ENCODE peak calls at places on chromosomes 4 and X, in five cellular contexts. One of them, this sample, is unnamed.

GRCh38 chr4:13704761-13705160 is 77.2 kb upstream of the BOD1L1 start:
- DNase-seq in HCT116: no peak
- DNase-seq in HepG2: no peak
- DNase-seq in K562: no peak
- DNase-seq in H1: no peak
- DNase-seq in this sample: no peak

GRCh38 chrX:118521435-118521834 is 25.8 kb downstream of the DOCK11 start:
- DNase-seq in HCT116: no peak
- DNase-seq in HepG2: no peak
- DNase-seq in K562: no peak
- DNase-seq in H1: no peak
- DNase-seq in this sample: no peak

GRCh38 chr4:149841686-149842085 is 26.0 kb upstream of the IQCM start:
- DNase-seq in HCT116: no peak
- DNase-seq in HepG2: no peak
- DNase-seq in K562: no peak
- DNase-seq in H1: no peak
- DNase-seq in this sample: no peak

GRCh38 chr4:86653237-86653865 is 59.2 kb downstream of the PTPN13 start:
- DNase-seq in HCT116: peak; percentile 6
- DNase-seq in HepG2: peak; percentile 3
- DNase-seq in K562: peak; percentile 36
- DNase-seq in H1: no peak
- DNase-seq in this sample: no peak

GRCh38 chrX:22249371-22249770 is 23.3 kb upstream of the CBLL2 start:
- DNase-seq in HCT116: no peak
- DNase-seq in HepG2: no peak
- DNase-seq in K562: no peak
- DNase-seq in H1: no peak
- DNase-seq in this sample: no peak

GRCh38 chr4:111869339-111869738 is 275.9 kb upstream of the FAM241A start:
- DNase-seq in HCT116: no peak
- DNase-seq in HepG2: no peak
- DNase-seq in K562: no peak
- DNase-seq in H1: no peak
- DNase-seq in this sample: no peak

GRCh38 chr4:104941661-104942062 is 205.0 kb upstream of the TET2 start:
- DNase-seq in HCT116: no peak
- DNase-seq in HepG2: no peak
- DNase-seq in K562: no peak
- DNase-seq in H1: no peak
- DNase-seq in this sample: peak; percentile 37

GRCh38 chr4:135604531-135604930 is 1402.9 kb upstream of the PABPC4L start:
- DNase-seq in HCT116: no peak
- DNase-seq in HepG2: no peak
- DNase-seq in K562: no peak
- DNase-seq in H1: no peak
- DNase-seq in this sample: no peak

GRCh38 chrX:108167211-108167872 is 75.8 kb downstream of the ATG4A start:
- DNase-seq in HCT116: peak; percentile 23
- DNase-seq in HepG2: no peak
- DNase-seq in K562: no peak
- DNase-seq in H1: no peak
- DNase-seq in this sample: no peak

GRCh38 chrX:56232221-56233082 is at the start of gene KLF8:
- DNase-seq in HCT116: peak; percentile 8
- DNase-seq in HepG2: no peak
- DNase-seq in K562: peak; percentile 35
- DNase-seq in H1: no peak
- DNase-seq in this sample: no peak

GRCh38 chrX:45633419-45633818 is 432.7 kb upstream of the DIPK2B start:
- DNase-seq in HCT116: no peak
- DNase-seq in HepG2: no peak
- DNase-seq in K562: no peak
- DNase-seq in H1: no peak
- DNase-seq in this sample: no peak

GRCh38 chrX:137405449-137406140 is 160.3 kb upstream of the ZIC3 start:
- DNase-seq in HCT116: no peak
- DNase-seq in HepG2: no peak
- DNase-seq in K562: no peak
- DNase-seq in H1: no peak
- DNase-seq in this sample: no peak

GRCh38 chr4:145132521-145133098 is 34.5 kb downstream of the ABCE1 start:
- DNase-seq in HCT116: no peak
- DNase-seq in HepG2: no peak
- DNase-seq in K562: no peak
- DNase-seq in H1: no peak
- DNase-seq in this sample: peak; percentile 53

GRCh38 chr4:106993846-106994245 is 42.3 kb downstream of the DKK2 start:
- DNase-seq in HCT116: no peak
- DNase-seq in HepG2: no peak
- DNase-seq in K562: no peak
- DNase-seq in H1: no peak
- DNase-seq in this sample: no peak

GRCh38 chr4:8366601-8367000 is 73.9 kb downstream of the ACOX3 start:
- DNase-seq in HCT116: no peak
- DNase-seq in HepG2: no peak
- DNase-seq in K562: no peak
- DNase-seq in H1: no peak
- DNase-seq in this sample: no peak

GRCh38 chr4:140931904-140932303 is 175.7 kb upstream of the TBC1D9 start:
- DNase-seq in HCT116: no peak
- DNase-seq in HepG2: no peak
- DNase-seq in K562: no peak
- DNase-seq in H1: no peak
- DNase-seq in this sample: no peak

GRCh38 chr4:140930556-140930955 is 174.4 kb upstream of the TBC1D9 start:
- DNase-seq in HCT116: no peak
- DNase-seq in HepG2: no peak
- DNase-seq in K562: no peak
- DNase-seq in H1: no peak
- DNase-seq in this sample: no peak

GRCh38 chr4:140925417-140925816 is 169.2 kb upstream of the TBC1D9 start:
- DNase-seq in HCT116: no peak
- DNase-seq in HepG2: no peak
- DNase-seq in K562: no peak
- DNase-seq in H1: no peak
- DNase-seq in this sample: no peak

GRCh38 chr4:140926672-140927071 is 170.5 kb upstream of the TBC1D9 start:
- DNase-seq in HCT116: no peak
- DNase-seq in HepG2: no peak
- DNase-seq in K562: no peak
- DNase-seq in H1: no peak
- DNase-seq in this sample: no peak

GRCh38 chr4:140928880-140929279 is 172.7 kb upstream of the TBC1D9 start:
- DNase-seq in HCT116: no peak
- DNase-seq in HepG2: no peak
- DNase-seq in K562: no peak
- DNase-seq in H1: no peak
- DNase-seq in this sample: no peak
- TF ChIP-seq SRF in HCT116: no peak
- TF ChIP-seq SRF in HepG2: no peak
- TF ChIP-seq SRF in K562: no peak
- TF ChIP-seq SRF in H1: no peak
- TF ChIP-seq SRF in this sample: no peak

DNA sequence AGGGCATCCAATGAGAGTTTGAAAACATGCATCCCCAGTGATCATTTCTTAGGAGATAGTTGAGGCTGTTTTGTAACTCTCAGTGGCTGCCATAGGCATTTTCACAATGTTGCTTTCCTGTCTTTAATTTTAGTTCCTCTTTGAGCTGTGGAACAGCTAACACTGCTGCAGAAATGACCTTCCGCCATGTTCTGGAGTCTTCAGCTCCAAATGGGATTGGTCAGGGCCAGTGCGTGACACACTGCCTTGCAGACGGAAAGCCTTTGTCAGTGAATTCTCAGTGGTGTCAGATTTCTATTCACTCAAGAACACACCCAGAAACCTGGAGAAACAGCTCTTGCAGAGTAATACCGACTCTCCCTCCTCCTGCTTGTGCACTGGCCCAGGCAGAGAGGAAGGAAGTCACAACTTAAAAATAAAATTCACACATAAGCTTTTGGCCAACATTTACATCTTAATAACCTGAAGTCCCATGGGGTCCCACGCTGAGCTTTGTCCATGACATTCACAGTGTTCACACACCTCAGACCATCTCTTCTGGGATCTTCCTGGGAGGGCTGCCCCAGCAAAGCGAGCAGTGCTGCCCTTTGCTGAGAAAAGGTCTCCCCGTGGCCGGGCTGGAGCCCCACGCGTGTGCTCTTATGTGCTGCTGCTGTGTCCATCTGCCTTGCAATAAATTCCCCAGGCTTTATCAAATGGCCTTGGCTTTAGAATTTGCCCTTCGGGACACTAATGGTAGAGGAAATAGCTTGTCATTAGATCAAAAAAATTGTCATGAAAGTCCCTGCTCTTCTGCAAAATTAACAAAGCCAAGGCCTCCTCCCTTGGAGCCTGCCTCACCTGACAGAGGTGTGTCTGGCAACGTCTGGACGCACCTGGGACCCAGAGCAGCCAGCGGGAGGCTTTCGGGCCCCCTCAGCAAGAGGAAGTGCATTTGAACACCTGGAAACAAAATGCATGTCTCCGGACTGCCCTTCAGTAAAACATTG is 126.8 kb downstream of the IRF2 start:
- DNase-seq in HCT116: no peak
- DNase-seq in HepG2: no peak
- DNase-seq in K562: peak; percentile 76
- DNase-seq in H1: no peak
- DNase-seq in this sample: peak; percentile 97
- TF ChIP-seq SRF in HCT116: no peak
- TF ChIP-seq SRF in HepG2: no peak
- TF ChIP-seq SRF in K562: no peak
- TF ChIP-seq SRF in H1: no peak
- TF ChIP-seq SRF in this sample: no peak

GRCh38 chrX:152904151-152905080 is 6.5 kb downstream of the ZNF185 start:
- DNase-seq in HCT116: no peak
- DNase-seq in HepG2: no peak
- DNase-seq in K562: peak; percentile 76
- DNase-seq in H1: no peak
- DNase-seq in this sample: no peak
- TF ChIP-seq SRF in HCT116: no peak
- TF ChIP-seq SRF in HepG2: no peak
- TF ChIP-seq SRF in K562: no peak
- TF ChIP-seq SRF in H1: no peak
- TF ChIP-seq SRF in this sample: no peak

GRCh38 chr4:97016186-97016945 is 1126.9 kb downstream of the STPG2 start:
- DNase-seq in HCT116: no peak
- DNase-seq in HepG2: no peak
- DNase-seq in K562: no peak
- DNase-seq in H1: no peak
- DNase-seq in this sample: no peak
- TF ChIP-seq SRF in HCT116: no peak
- TF ChIP-seq SRF in HepG2: no peak
- TF ChIP-seq SRF in K562: no peak
- TF ChIP-seq SRF in H1: no peak
- TF ChIP-seq SRF in this sample: no peak

GRCh38 chr4:118224239-118224829 is 128.5 kb downstream of the PRSS12 start:
- DNase-seq in HCT116: peak; percentile 67
- DNase-seq in HepG2: peak; percentile 43
- DNase-seq in K562: peak; percentile 17
- DNase-seq in H1: no peak
- DNase-seq in this sample: no peak
- TF ChIP-seq SRF in HCT116: no peak
- TF ChIP-seq SRF in HepG2: no peak
- TF ChIP-seq SRF in K562: no peak
- TF ChIP-seq SRF in H1: no peak
- TF ChIP-seq SRF in this sample: no peak